ENCODE peak calls at places on chromosomes 3 and 15, in ten cellular contexts. B, W, E, A, R, K, T, Y, X and Q are unnamed samples.

GRCh38 chr3:132180337-132180791 is 136.8 kb upstream of the ACP3 start:
- DNase-seq in Y (no peak), A (peak; percentile 47), T (no peak), R (peak; percentile 38), B (peak; percentile 74), X (no peak), E (peak; percentile 65), K (peak; percentile 66), W (peak; percentile 65), Q (peak; percentile 79)

GRCh38 chr3:13277130-13277783 is 142.9 kb downstream of the NUP210 start:
- DNase-seq in A (no peak), K (no peak), T (no peak), Y (peak; percentile 7), E (no peak), W (no peak), B (no peak), R (no peak), X (no peak), Q (no peak)

GRCh38 chr3:137180220-137180619 is 222.4 kb downstream of the IL20RB start:
- DNase-seq in R (no peak), K (no peak), B (no peak), E (no peak), Y (no peak), A (no peak), X (no peak), W (no peak), T (no peak), Q (no peak)

GRCh38 chr3:172313671-172314070 is 134.6 kb downstream of the GHSR start:
- DNase-seq in E (no peak), X (no peak), T (no peak), K (peak; percentile 16), R (no peak), A (no peak), W (no peak), B (peak; percentile 12), Y (no peak), Q (no peak)

GRCh38 chr15:69979783-69980182 is 117.9 kb downstream of the TLE3 start:
- DNase-seq in K (no peak), T (no peak), A (no peak), W (no peak), R (no peak), B (no peak), X (no peak), E (no peak), Y (no peak), Q (no peak)

GRCh38 chr3:149771652-149772271 is 19.5 kb upstream of the COMMD2 start:
- DNase-seq in B (peak; percentile 47), T (peak; percentile 54), E (peak; percentile 43), R (peak; percentile 26), Y (peak; percentile 33), W (peak; percentile 33), A (peak; percentile 79), K (peak; percentile 25), X (no peak), Q (peak; percentile 54)

GRCh38 chr3:39106281-39107055 is 959 bp downstream of the GORASP1 start:
- DNase-seq in X (no peak), A (no peak), W (peak; percentile 49), T (no peak), Y (no peak), B (peak; percentile 45), E (no peak), R (peak; percentile 22), K (peak; percentile 57), Q (peak; percentile 50)

GRCh38 chr3:113264741-113265140 is 53.4 kb downstream of the BOC start:
- DNase-seq in R (no peak), A (no peak), T (no peak), Y (no peak), X (no peak), B (no peak), K (no peak), E (no peak), W (no peak), Q (no peak)

GRCh38 chr3:87167634-87168456 is 59.3 kb upstream of the CHMP2B start:
- DNase-seq in B (peak; percentile 70), X (peak; percentile 5), Y (no peak), E (peak; percentile 65), T (no peak), A (no peak), K (peak; percentile 20), W (peak; percentile 54), R (peak; percentile 67), Q (peak; percentile 76)

GRCh38 chr3:89690649-89691048 is 583.2 kb downstream of the EPHA3 start:
- DNase-seq in B (peak; percentile 47), R (no peak), X (no peak), E (no peak), T (no peak), Y (no peak), A (no peak), W (no peak), K (peak; percentile 1), Q (peak; percentile 6)

GRCh38 chr3:187450791-187451190 is 82.6 kb downstream of the RTP4 start:
- DNase-seq in T (no peak), R (no peak), A (no peak), E (no peak), X (no peak), B (no peak), Y (no peak), K (no peak), W (no peak), Q (no peak)

GRCh38 chr15:95888762-95889161 is 441.7 kb upstream of the NR2F2 start:
- DNase-seq in R (no peak), E (no peak), W (no peak), A (no peak), K (no peak), Y (no peak), T (no peak), B (no peak), X (no peak), Q (no peak)
- TF ChIP-seq CTCF in R (peak; percentile 13), E (no peak), W (no peak), A (no peak), K (no peak), Y (no peak), T (no peak), B (no peak), X (no peak), Q (no peak)

GRCh38 chr3:133479401-133479800 is 79.5 kb downstream of the BFSP2 start:
- DNase-seq in K (no peak), R (no peak), T (no peak), X (no peak), B (no peak), W (no peak), A (no peak), E (no peak), Y (no peak), Q (no peak)

GRCh38 chr3:133478624-133479023 is 78.8 kb downstream of the BFSP2 start:
- DNase-seq in W (no peak), Y (no peak), B (no peak), A (no peak), E (no peak), K (no peak), T (no peak), X (no peak), R (no peak), Q (no peak)

GRCh38 chr3:133477497-133477896 is 77.6 kb downstream of the BFSP2 start:
- DNase-seq in T (no peak), A (no peak), R (no peak), Y (no peak), X (no peak), B (no peak), K (no peak), W (no peak), E (no peak), Q (no peak)

GRCh38 chr3:133475245-133476010 is 75.6 kb downstream of the BFSP2 start:
- DNase-seq in R (no peak), T (no peak), B (no peak), Y (no peak), A (no peak), X (no peak), K (no peak), E (no peak), W (no peak), Q (no peak)

GRCh38 chr3:133476971-133477375 is 77.1 kb downstream of the BFSP2 start:
- DNase-seq in W (no peak), B (no peak), K (no peak), R (no peak), T (no peak), X (no peak), E (no peak), A (no peak), Y (no peak), Q (no peak)
- H3K4me3 ChIP-seq in W (no peak overlapping the region), B (no peak overlapping the region), K (no peak overlapping the region), R (no peak overlapping the region), T (no peak overlapping the region), X (no peak overlapping the region), E (no peak overlapping the region), A (no peak overlapping the region), Y (no peak overlapping the region), Q (no peak overlapping the region)

DNA sequence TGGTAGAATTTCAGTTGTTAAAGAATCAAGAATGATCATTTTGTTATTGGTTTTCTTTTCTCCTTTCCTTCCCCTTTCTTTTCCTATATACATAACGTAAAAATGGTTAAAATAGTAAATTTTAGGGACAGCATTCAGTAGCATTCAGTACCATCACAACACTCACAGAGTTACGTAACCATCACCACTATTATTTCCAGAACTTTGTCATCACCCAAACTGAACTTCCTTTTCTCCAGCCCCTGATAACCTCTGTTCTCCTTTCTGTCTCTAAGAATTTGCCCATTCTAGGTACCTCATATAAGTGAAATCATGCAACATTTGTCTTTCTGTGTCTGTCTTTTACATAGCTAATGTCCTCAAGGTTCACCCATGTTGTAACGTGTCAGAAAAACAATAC is 165.4 kb downstream of the AKAP13 start:
- DNase-seq in E (no peak), R (no peak), A (no peak), K (no peak), W (no peak), B (no peak), T (no peak), Y (no peak), X (peak; percentile 91), Q (peak; percentile 26)
- TF ChIP-seq CTCF in E (no peak), R (no peak), A (no peak), K (no peak), W (no peak), B (no peak), T (no peak), Y (no peak), X (no peak), Q (no peak)

GRCh38 chr3:111733154-111733553 is 125.9 kb upstream of the PHLDB2 start:
- DNase-seq in X (no peak), E (peak; percentile 57), K (no peak), Y (no peak), A (no peak), W (no peak), R (no peak), B (no peak), T (no peak), Q (no peak)

GRCh38 chr3:111735271-111735758 is 123.8 kb upstream of the PHLDB2 start:
- DNase-seq in E (peak; percentile 89), Y (no peak), W (peak; percentile 92), X (no peak), B (peak; percentile 84), T (no peak), R (peak; percentile 96), A (no peak), K (peak; percentile 94), Q (peak; percentile 91)

GRCh38 chr3:111734652-111735051 is 124.4 kb upstream of the PHLDB2 start:
- DNase-seq in B (no peak), X (no peak), T (no peak), K (no peak), R (no peak), A (no peak), E (no peak), Y (no peak), W (no peak), Q (no peak)

GRCh38 chr3:111732248-111732879 is 126.7 kb upstream of the PHLDB2 start:
- DNase-seq in T (no peak), E (peak; percentile 53), X (no peak), A (no peak), W (no peak), B (no peak), K (no peak), Y (no peak), R (no peak), Q (no peak)

GRCh38 chr3:111733856-111734255 is 125.2 kb upstream of the PHLDB2 start:
- DNase-seq in Y (no peak), E (no peak), B (no peak), X (no peak), W (no peak), R (no peak), A (no peak), K (no peak), T (no peak), Q (no peak)
- H3K4me3 ChIP-seq in Y (no peak overlapping the region), E (peak overlapping the region; percentile 34), B (no peak overlapping the region), X (no peak overlapping the region), W (no peak overlapping the region), R (no peak overlapping the region), A (no peak overlapping the region), K (no peak overlapping the region), T (no peak overlapping the region), Q (no peak overlapping the region)